ENCODE peak calls at places on chromosome 11, in ten cellular contexts. One of them, this sample, is unnamed.

GRCh38 chr11:1777737-1778136 is 14.0 kb upstream of the CTSD start:
- DNase-seq in NCI-H1092: no peak
- DNase-seq in activated CD4-positive, CD25-positive, alpha-beta regulatory T cell: no peak
- DNase-seq in left cardiac atrium: no peak
- DNase-seq in Right ventricle myocardium superior: no peak
- DNase-seq in NCI-H345: no peak
- DNase-seq in stimulated activated CD8-positive, alpha-beta memory T cell treated with anti-CD3 and anti-CD28 coated beads, Interleukin-15, amount 100 ng/mL, for 1 hour: no peak
- DNase-seq in right cardiac atrium: no peak
- DNase-seq in GM23338: no peak
- DNase-seq in PC-3: no peak
- DNase-seq in this sample: no peak

GRCh38 chr11:125091247-125091876 is 20.1 kb downstream of the TMEM218 start:
- DNase-seq in GM23338: peak
- DNase-seq in NCI-H345: peak
- DNase-seq in right cardiac atrium: no peak
- DNase-seq in left cardiac atrium: no peak
- DNase-seq in stimulated activated CD8-positive, alpha-beta memory T cell treated with anti-CD3 and anti-CD28 coated beads, Interleukin-15, amount 100 ng/mL, for 1 hour: no peak
- DNase-seq in activated CD4-positive, CD25-positive, alpha-beta regulatory T cell: no peak
- DNase-seq in Right ventricle myocardium superior: no peak
- DNase-seq in PC-3: peak
- DNase-seq in NCI-H1092: peak
- DNase-seq in this sample: peak

GRCh38 chr11:90426442-90426841 is 203.6 kb upstream of the CHORDC1 start:
- DNase-seq in stimulated activated CD8-positive, alpha-beta memory T cell treated with anti-CD3 and anti-CD28 coated beads, Interleukin-15, amount 100 ng/mL, for 1 hour: no peak
- DNase-seq in GM23338: no peak
- DNase-seq in left cardiac atrium: no peak
- DNase-seq in Right ventricle myocardium superior: no peak
- DNase-seq in PC-3: no peak
- DNase-seq in right cardiac atrium: no peak
- DNase-seq in activated CD4-positive, CD25-positive, alpha-beta regulatory T cell: no peak
- DNase-seq in NCI-H1092: no peak
- DNase-seq in NCI-H345: no peak
- DNase-seq in this sample: no peak

GRCh38 chr11:120331301-120331966 is 4.8 kb upstream of the ARHGEF12 start:
- DNase-seq in NCI-H1092: no peak
- DNase-seq in left cardiac atrium: no peak
- DNase-seq in PC-3: peak
- DNase-seq in Right ventricle myocardium superior: peak
- DNase-seq in activated CD4-positive, CD25-positive, alpha-beta regulatory T cell: no peak
- DNase-seq in stimulated activated CD8-positive, alpha-beta memory T cell treated with anti-CD3 and anti-CD28 coated beads, Interleukin-15, amount 100 ng/mL, for 1 hour: no peak
- DNase-seq in right cardiac atrium: peak
- DNase-seq in NCI-H345: no peak
- DNase-seq in GM23338: no peak
- DNase-seq in this sample: peak

GRCh38 chr11:128294001-128294684 is 293.2 kb downstream of the ETS1 start:
- DNase-seq in Right ventricle myocardium superior: peak
- DNase-seq in PC-3: no peak
- DNase-seq in GM23338: no peak
- DNase-seq in right cardiac atrium: peak
- DNase-seq in left cardiac atrium: no peak
- DNase-seq in activated CD4-positive, CD25-positive, alpha-beta regulatory T cell: no peak
- DNase-seq in stimulated activated CD8-positive, alpha-beta memory T cell treated with anti-CD3 and anti-CD28 coated beads, Interleukin-15, amount 100 ng/mL, for 1 hour: no peak
- DNase-seq in NCI-H1092: no peak
- DNase-seq in NCI-H345: no peak
- DNase-seq in this sample: no peak

GRCh38 chr11:120869516-120870011 is 154.3 kb upstream of the TBCEL start:
- DNase-seq in PC-3: no peak
- DNase-seq in NCI-H1092: no peak
- DNase-seq in left cardiac atrium: no peak
- DNase-seq in right cardiac atrium: no peak
- DNase-seq in Right ventricle myocardium superior: no peak
- DNase-seq in stimulated activated CD8-positive, alpha-beta memory T cell treated with anti-CD3 and anti-CD28 coated beads, Interleukin-15, amount 100 ng/mL, for 1 hour: no peak
- DNase-seq in GM23338: no peak
- DNase-seq in activated CD4-positive, CD25-positive, alpha-beta regulatory T cell: no peak
- DNase-seq in NCI-H345: no peak
- DNase-seq in this sample: no peak

GRCh38 chr11:9760180-9760550 is 96.3 kb downstream of the SWAP70 start:
- DNase-seq in right cardiac atrium: peak
- DNase-seq in NCI-H345: no peak
- DNase-seq in GM23338: no peak
- DNase-seq in NCI-H1092: no peak
- DNase-seq in stimulated activated CD8-positive, alpha-beta memory T cell treated with anti-CD3 and anti-CD28 coated beads, Interleukin-15, amount 100 ng/mL, for 1 hour: no peak
- DNase-seq in PC-3: peak
- DNase-seq in left cardiac atrium: peak
- DNase-seq in Right ventricle myocardium superior: peak
- DNase-seq in activated CD4-positive, CD25-positive, alpha-beta regulatory T cell: no peak
- DNase-seq in this sample: peak

GRCh38 chr11:65112551-65113360 is 1.1 kb downstream of the TM7SF2 start:
- DNase-seq in GM23338: peak
- DNase-seq in PC-3: peak
- DNase-seq in right cardiac atrium: peak
- DNase-seq in NCI-H1092: peak
- DNase-seq in NCI-H345: peak
- DNase-seq in Right ventricle myocardium superior: peak
- DNase-seq in stimulated activated CD8-positive, alpha-beta memory T cell treated with anti-CD3 and anti-CD28 coated beads, Interleukin-15, amount 100 ng/mL, for 1 hour: no peak
- DNase-seq in left cardiac atrium: no peak
- DNase-seq in activated CD4-positive, CD25-positive, alpha-beta regulatory T cell: peak
- DNase-seq in this sample: no peak

GRCh38 chr11:6637871-6638270 is 17.7 kb downstream of the DCHS1 start:
- DNase-seq in PC-3: no peak
- DNase-seq in NCI-H345: no peak
- DNase-seq in stimulated activated CD8-positive, alpha-beta memory T cell treated with anti-CD3 and anti-CD28 coated beads, Interleukin-15, amount 100 ng/mL, for 1 hour: no peak
- DNase-seq in left cardiac atrium: peak
- DNase-seq in NCI-H1092: no peak
- DNase-seq in activated CD4-positive, CD25-positive, alpha-beta regulatory T cell: no peak
- DNase-seq in right cardiac atrium: peak
- DNase-seq in Right ventricle myocardium superior: peak
- DNase-seq in GM23338: no peak
- DNase-seq in this sample: peak

GRCh38 chr11:128291835-128292234 is 295.5 kb downstream of the ETS1 start:
- DNase-seq in NCI-H1092: no peak
- DNase-seq in NCI-H345: no peak
- DNase-seq in activated CD4-positive, CD25-positive, alpha-beta regulatory T cell: no peak
- DNase-seq in Right ventricle myocardium superior: no peak
- DNase-seq in stimulated activated CD8-positive, alpha-beta memory T cell treated with anti-CD3 and anti-CD28 coated beads, Interleukin-15, amount 100 ng/mL, for 1 hour: no peak
- DNase-seq in left cardiac atrium: peak
- DNase-seq in PC-3: peak
- DNase-seq in GM23338: no peak
- DNase-seq in right cardiac atrium: no peak
- DNase-seq in this sample: no peak

GRCh38 chr11:34176980-34177319 is 71.5 kb downstream of the NAT10 start:
- DNase-seq in stimulated activated CD8-positive, alpha-beta memory T cell treated with anti-CD3 and anti-CD28 coated beads, Interleukin-15, amount 100 ng/mL, for 1 hour: no peak
- DNase-seq in PC-3: no peak
- DNase-seq in NCI-H1092: peak
- DNase-seq in left cardiac atrium: no peak
- DNase-seq in NCI-H345: peak
- DNase-seq in activated CD4-positive, CD25-positive, alpha-beta regulatory T cell: no peak
- DNase-seq in right cardiac atrium: no peak
- DNase-seq in Right ventricle myocardium superior: no peak
- DNase-seq in GM23338: no peak
- DNase-seq in this sample: no peak

GRCh38 chr11:3184732-3185347 is 19.7 kb upstream of the OSBPL5 start:
- DNase-seq in right cardiac atrium: no peak
- DNase-seq in Right ventricle myocardium superior: peak
- DNase-seq in NCI-H345: no peak
- DNase-seq in left cardiac atrium: no peak
- DNase-seq in stimulated activated CD8-positive, alpha-beta memory T cell treated with anti-CD3 and anti-CD28 coated beads, Interleukin-15, amount 100 ng/mL, for 1 hour: no peak
- DNase-seq in GM23338: no peak
- DNase-seq in NCI-H1092: no peak
- DNase-seq in PC-3: no peak
- DNase-seq in activated CD4-positive, CD25-positive, alpha-beta regulatory T cell: no peak
- DNase-seq in this sample: peak

GRCh38 chr11:86740628-86741488 is 59.5 kb upstream of the PRSS23 start:
- DNase-seq in PC-3: peak
- DNase-seq in left cardiac atrium: peak
- DNase-seq in right cardiac atrium: peak
- DNase-seq in GM23338: peak
- DNase-seq in activated CD4-positive, CD25-positive, alpha-beta regulatory T cell: no peak
- DNase-seq in Right ventricle myocardium superior: peak
- DNase-seq in stimulated activated CD8-positive, alpha-beta memory T cell treated with anti-CD3 and anti-CD28 coated beads, Interleukin-15, amount 100 ng/mL, for 1 hour: no peak
- DNase-seq in NCI-H1092: no peak
- DNase-seq in NCI-H345: no peak
- DNase-seq in this sample: peak

GRCh38 chr11:76646882-76647534 is 23.5 kb downstream of the LRRC32 start:
- DNase-seq in NCI-H345: no peak
- DNase-seq in stimulated activated CD8-positive, alpha-beta memory T cell treated with anti-CD3 and anti-CD28 coated beads, Interleukin-15, amount 100 ng/mL, for 1 hour: no peak
- DNase-seq in PC-3: no peak
- DNase-seq in GM23338: no peak
- DNase-seq in Right ventricle myocardium superior: no peak
- DNase-seq in activated CD4-positive, CD25-positive, alpha-beta regulatory T cell: no peak
- DNase-seq in NCI-H1092: no peak
- DNase-seq in left cardiac atrium: no peak
- DNase-seq in right cardiac atrium: no peak
- DNase-seq in this sample: no peak

This sample was measured in mammary epithelial cell.